ENCODE peak calls at places on chromosomes 3 and 15, in seven cellular contexts. S, Z, G, C, W, M and A are unnamed samples.

GRCh38 chr15:68843425-68844311 is 23.0 kb upstream of the ANP32A start:
- DNase-seq in S (peak), Z (no peak), G (peak), C (no peak), W (peak), M (no peak), A (peak)

GRCh38 chr3:138114988-138115971 is at the start of gene DZIP1L:
- DNase-seq in S (peak), Z (peak), G (peak), C (peak), W (peak), M (peak), A (peak)

GRCh38 chr3:143521803-143522202 is 326.5 kb downstream of the SLC9A9 start:
- DNase-seq in S (no peak), Z (no peak), G (no peak), C (no peak), W (no peak), M (no peak), A (no peak)

GRCh38 chr3:172305552-172305951 is 142.7 kb downstream of the GHSR start:
- DNase-seq in S (peak), Z (peak), G (no peak), C (no peak), W (peak), M (no peak), A (peak)

GRCh38 chr15:62165029-62165792 is at the start of gene C2CD4B:
- DNase-seq in S (peak), Z (no peak), G (peak), C (no peak), W (peak), M (peak), A (peak)

GRCh38 chr3:64541803-64542202 is 146.0 kb downstream of the ADAMTS9 start:
- DNase-seq in S (no peak), Z (no peak), G (no peak), C (no peak), W (no peak), M (no peak), A (no peak)

GRCh38 chr3:56839784-56840724 is 38.3 kb upstream of the ARHGEF3 start:
- DNase-seq in S (peak), Z (peak), G (no peak), C (no peak), W (peak), M (no peak), A (no peak)

GRCh38 chr3:158458464-158458863 is 112.5 kb upstream of the MLF1 start:
- DNase-seq in S (no peak), Z (no peak), G (no peak), C (no peak), W (no peak), M (no peak), A (no peak)

GRCh38 chr3:56915969-56916586 is 114.3 kb upstream of the ARHGEF3 start:
- DNase-seq in S (no peak), Z (no peak), G (peak), C (no peak), W (no peak), M (no peak), A (peak)

GRCh38 chr15:34783986-34784385 is 11.4 kb downstream of the ACTC1 start:
- DNase-seq in S (peak), Z (no peak), G (no peak), C (no peak), W (peak), M (no peak), A (no peak)